ENCODE peak calls at places on chromosomes 11 and 22, in seven cellular contexts. Z, U, T, F, K, S and R are unnamed samples.

GRCh38 chr11:70742553-70743291 is 344.4 kb downstream of the CTTN start:
- DNase-seq in F (peak), S (no peak), T (no peak), U (peak), K (no peak), Z (peak), R (no peak)

GRCh38 chr11:112157274-112157766 is 6.6 kb downstream of the IL18 start:
- DNase-seq in K (peak), F (no peak), U (no peak), Z (no peak), S (peak), T (no peak), R (no peak)

GRCh38 chr11:128779036-128779435 is 85.2 kb downstream of the FLI1 start:
- DNase-seq in U (no peak), F (no peak), K (peak), S (peak), Z (no peak), T (no peak), R (no peak)

GRCh38 chr22:44129614-44129976 is 51.1 kb upstream of the PARVG start:
- DNase-seq in F (no peak), U (no peak), Z (no peak), S (peak), K (no peak), T (no peak), R (no peak)

GRCh38 chr11:133796043-133796795 is 49.1 kb downstream of the SPATA19 start:
- DNase-seq in T (no peak), S (no peak), Z (no peak), F (no peak), U (no peak), K (no peak), R (no peak)

GRCh38 chr22:42947211-42947990 is 67.5 kb downstream of the PACSIN2 start:
- DNase-seq in T (no peak), F (no peak), K (peak), U (peak), S (peak), Z (peak), R (no peak)

GRCh38 chr11:63939351-63939920 is 634 bp downstream of the NAA40 start:
- DNase-seq in S (no peak), F (peak), U (no peak), Z (peak), K (no peak), T (no peak), R (no peak)

GRCh38 chr11:106238704-106239360 is 161.4 kb downstream of the AASDHPPT start:
- DNase-seq in U (no peak), Z (no peak), K (no peak), F (no peak), T (no peak), S (no peak), R (no peak)

GRCh38 chr11:134612416-134613030 is 200.5 kb upstream of the B3GAT1 start:
- DNase-seq in F (no peak), U (no peak), T (no peak), S (no peak), K (no peak), Z (no peak), R (peak)

GRCh38 chr22:48098243-48098935 is 1335.9 kb downstream of the TBC1D22A start:
- DNase-seq in Z (no peak), F (no peak), U (no peak), S (no peak), K (no peak), T (no peak), R (no peak)

GRCh38 chr22:40524392-40525249 is 111.9 kb downstream of the MRTFA start:
- DNase-seq in T (no peak), S (peak), F (no peak), K (no peak), Z (no peak), U (no peak), R (no peak)

GRCh38 chr11:96019810-96020747 is 96.2 kb upstream of the MTMR2 start:
- DNase-seq in F (no peak), K (no peak), U (no peak), T (no peak), S (no peak), Z (no peak), R (no peak)

GRCh38 chr11:57941875-57942274 is 81.8 kb upstream of the OR9Q1 start:
- DNase-seq in T (peak), U (no peak), S (no peak), K (no peak), Z (no peak), F (no peak), R (no peak)

GRCh38 chr11:76626921-76627391 is 43.6 kb downstream of the LRRC32 start:
- DNase-seq in U (no peak), Z (no peak), S (peak), T (no peak), K (peak), F (peak), R (no peak)

GRCh38 chr11:8063319-8063718 is 17.7 kb upstream of the TUB start:
- DNase-seq in U (peak), K (no peak), Z (no peak), F (no peak), S (peak), T (peak), R (peak)

GRCh38 chr22:37818397-37819099 is 4.6 kb upstream of the GALR3 start:
- DNase-seq in Z (peak), K (peak), S (peak), T (no peak), F (peak), U (peak), R (no peak)
- TF ChIP-seq CTCF in Z (peak), K (peak), S (peak), T (no peak), F (no peak), U (no peak), R (peak)

GRCh38 chr11:299951-300735 is 817 bp upstream of the IFITM5 start:
- DNase-seq in Z (peak), T (no peak), K (no peak), S (peak), U (no peak), F (no peak), R (no peak)
- TF ChIP-seq CTCF in Z (peak), T (no peak), K (peak), S (peak), U (no peak), F (no peak), R (no peak)

GRCh38 chr11:61694971-61695706 is 14.9 kb downstream of the DAGLA start:
- DNase-seq in K (no peak), F (no peak), Z (peak), T (no peak), S (no peak), U (peak), R (no peak)

GRCh38 chr11:61697093-61697492 is 16.9 kb downstream of the DAGLA start:
- DNase-seq in S (no peak), Z (no peak), K (no peak), T (no peak), F (no peak), U (no peak), R (no peak)

GRCh38 chr11:61693897-61694840 is 14.0 kb downstream of the DAGLA start:
- DNase-seq in S (no peak), T (no peak), F (no peak), U (no peak), K (no peak), Z (no peak), R (no peak)

GRCh38 chr11:61696602-61697001 is 16.4 kb downstream of the DAGLA start:
- DNase-seq in F (no peak), Z (no peak), K (no peak), T (no peak), U (no peak), S (no peak), R (no peak)

GRCh38 chr11:61695917-61696316 is 15.7 kb downstream of the DAGLA start:
- DNase-seq in F (no peak), S (peak), T (peak), Z (no peak), U (peak), K (peak), R (no peak)
- TF ChIP-seq CTCF in F (no peak), S (peak), T (no peak), Z (peak), U (no peak), K (peak), R (no peak)

DNA sequence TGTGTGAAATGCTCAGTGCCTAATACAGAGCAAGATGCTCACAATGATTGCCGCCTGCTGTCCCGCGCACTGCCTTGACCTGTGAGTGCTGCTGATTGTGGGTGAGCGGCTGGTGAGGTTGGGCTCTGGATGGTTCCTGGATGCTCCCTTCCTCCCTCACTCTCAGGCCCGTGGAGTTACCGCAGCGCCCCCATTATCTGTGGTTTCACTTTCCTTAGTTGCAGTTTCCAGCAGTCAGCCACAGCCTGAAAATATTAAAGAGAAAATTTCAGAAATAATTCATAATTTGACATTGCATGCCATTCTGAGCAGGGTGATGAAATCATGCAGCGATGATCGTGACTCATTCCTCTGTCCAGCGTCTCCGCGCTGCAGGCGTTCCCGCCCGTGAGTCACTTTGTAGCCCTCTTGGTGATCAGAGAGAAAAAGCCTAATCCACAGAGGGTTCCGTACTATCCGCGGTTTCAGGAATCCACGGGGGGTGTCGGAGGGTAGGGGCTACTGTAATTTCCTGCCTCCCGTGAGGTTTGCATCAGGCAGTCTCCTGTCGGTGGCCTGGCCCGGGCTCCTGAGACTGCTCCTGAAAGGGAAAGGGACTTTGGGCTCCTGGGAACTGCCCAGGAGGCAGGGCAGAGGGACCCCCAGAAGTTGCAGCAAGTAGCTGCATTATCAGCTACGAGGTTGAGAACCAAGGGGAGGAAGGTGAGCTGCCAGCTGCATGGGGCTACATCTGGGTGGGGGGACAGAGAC is 10.6 kb downstream of the RPL3 start:
- DNase-seq in T (peak), U (peak), K (peak), Z (peak), F (no peak), S (peak), R (peak)
- TF ChIP-seq CTCF in T (no peak), U (no peak), K (peak), Z (no peak), F (no peak), S (peak), R (peak)

DNA sequence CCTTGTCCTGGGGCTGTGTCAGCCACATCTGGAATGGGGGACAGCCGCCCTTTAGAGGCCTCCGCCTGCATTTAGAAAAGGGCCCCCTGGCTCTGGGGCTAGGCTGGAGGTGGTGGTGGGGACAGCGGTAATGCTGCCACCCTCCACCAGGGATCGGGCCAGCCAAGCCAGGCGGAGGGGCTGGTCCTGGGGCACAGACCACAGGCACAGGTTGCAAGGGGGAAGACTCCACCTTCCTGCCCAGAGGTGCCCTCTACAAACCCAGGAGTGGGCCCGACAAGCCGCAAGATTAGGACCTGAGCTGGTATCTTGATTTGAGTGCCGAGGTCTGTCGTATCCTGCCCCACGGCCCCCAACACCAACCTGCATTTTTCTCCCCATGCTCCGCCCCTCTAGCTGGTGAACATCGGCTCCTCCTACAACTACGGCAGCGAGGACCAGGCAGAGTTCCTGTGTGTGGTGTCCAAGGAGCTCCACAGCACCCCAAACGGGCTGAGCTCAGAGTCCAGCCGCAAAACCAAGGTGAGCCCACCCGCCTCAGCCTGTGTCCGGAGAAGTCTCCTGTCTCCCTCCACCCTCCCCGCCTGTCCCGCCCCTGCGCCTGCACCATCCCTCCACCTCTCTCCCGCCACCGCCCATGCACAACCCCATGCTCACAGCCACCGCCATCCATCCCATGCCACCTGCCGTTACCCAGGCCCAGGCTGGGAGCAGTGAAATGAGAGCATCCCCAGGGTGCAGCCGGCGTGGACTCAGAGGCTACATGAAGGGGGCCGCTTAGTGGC is 7.6 kb downstream of the KCTD17 start:
- DNase-seq in T (no peak), U (no peak), F (no peak), K (no peak), S (no peak), Z (no peak), R (no peak)
- TF ChIP-seq CTCF in T (no peak), U (no peak), F (peak), K (no peak), S (no peak), Z (peak), R (no peak)

GRCh38 chr11:85595285-85595884 is 31.8 kb downstream of the DLG2 start:
- DNase-seq in S (peak), T (no peak), U (no peak), Z (no peak), K (no peak), F (no peak), R (no peak)

GRCh38 chr11:85589373-85589772 is 37.8 kb downstream of the DLG2 start:
- DNase-seq in S (no peak), U (no peak), Z (no peak), F (no peak), K (no peak), T (no peak), R (no peak)

GRCh38 chr11:85596886-85597285 is 30.3 kb downstream of the DLG2 start:
- DNase-seq in U (no peak), Z (no peak), S (no peak), F (no peak), K (no peak), T (no peak), R (no peak)

DNA sequence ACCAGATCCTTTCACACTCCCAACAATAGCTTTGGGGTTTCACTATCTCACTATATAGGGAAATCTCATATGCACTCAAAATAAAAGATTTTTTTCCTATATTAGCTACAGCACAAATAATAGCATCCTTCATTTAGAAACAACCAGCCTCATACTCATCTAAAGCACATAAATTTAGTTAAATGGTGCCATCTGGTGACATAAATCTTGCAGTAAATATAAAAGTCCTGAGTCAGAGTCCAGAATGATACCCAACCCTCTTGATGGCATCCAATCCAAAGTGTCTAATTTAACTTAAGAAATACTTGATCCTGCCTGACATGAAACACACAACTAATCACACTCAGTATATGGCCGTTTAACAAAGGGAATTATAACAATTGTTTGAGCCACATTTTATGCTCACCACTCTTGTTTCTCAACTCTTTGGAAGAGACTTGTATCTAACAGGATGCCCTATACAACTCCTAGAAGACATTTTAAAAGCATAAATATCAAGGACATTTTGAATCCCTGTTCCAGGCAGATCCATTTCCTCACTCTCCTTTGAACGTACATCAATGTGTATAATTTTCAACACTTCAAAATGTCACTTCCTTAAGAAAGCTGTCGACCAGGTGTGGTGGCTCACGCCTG is 36.2 kb downstream of the DLG2 start:
- DNase-seq in F (no peak), K (peak), T (no peak), S (peak), U (no peak), Z (no peak), R (no peak)
- TF ChIP-seq CTCF in F (no peak), K (peak), T (no peak), S (peak), U (no peak), Z (peak), R (peak)

DNA sequence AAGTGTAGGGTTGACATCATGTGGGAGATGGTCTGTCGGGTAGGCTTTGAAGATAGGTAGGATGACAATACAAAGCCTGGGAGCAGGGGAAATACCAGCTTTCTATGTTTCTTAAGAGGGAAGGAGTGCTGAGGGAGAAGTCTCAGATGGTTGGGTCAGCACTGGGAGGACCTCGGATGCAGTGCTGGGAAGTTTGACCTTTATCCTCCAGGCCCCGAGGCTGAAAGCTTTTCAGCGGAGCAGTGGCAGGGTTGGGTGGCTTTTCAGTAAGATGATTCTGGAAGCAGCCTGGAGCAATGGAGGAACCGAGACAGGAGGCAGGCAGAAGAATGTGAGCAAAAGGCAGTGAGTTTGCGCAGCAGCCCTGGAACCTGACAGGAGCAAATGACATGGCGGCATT is 43.5 kb upstream of the MYO18B start:
- DNase-seq in K (no peak), T (no peak), U (no peak), Z (no peak), S (no peak), F (no peak), R (no peak)
- TF ChIP-seq CTCF in K (no peak), T (no peak), U (no peak), Z (no peak), S (no peak), F (no peak), R (no peak)

GRCh38 chr22:23773247-23774113 is 831 bp downstream of the MMP11 start:
- DNase-seq in S (no peak), Z (no peak), K (no peak), F (no peak), T (no peak), U (no peak), R (no peak)

GRCh38 chr22:23777776-23778575 is 5.3 kb downstream of the MMP11 start:
- DNase-seq in T (no peak), U (no peak), Z (no peak), S (peak), F (no peak), K (no peak), R (no peak)

GRCh38 chr22:23774922-23775436 is 2.3 kb downstream of the MMP11 start:
- DNase-seq in Z (no peak), S (peak), K (peak), F (no peak), U (no peak), T (no peak), R (no peak)

GRCh38 chr22:23774114-23774921 is 1.7 kb downstream of the MMP11 start:
- DNase-seq in K (no peak), S (no peak), U (no peak), F (no peak), T (no peak), Z (no peak), R (no peak)

DNA sequence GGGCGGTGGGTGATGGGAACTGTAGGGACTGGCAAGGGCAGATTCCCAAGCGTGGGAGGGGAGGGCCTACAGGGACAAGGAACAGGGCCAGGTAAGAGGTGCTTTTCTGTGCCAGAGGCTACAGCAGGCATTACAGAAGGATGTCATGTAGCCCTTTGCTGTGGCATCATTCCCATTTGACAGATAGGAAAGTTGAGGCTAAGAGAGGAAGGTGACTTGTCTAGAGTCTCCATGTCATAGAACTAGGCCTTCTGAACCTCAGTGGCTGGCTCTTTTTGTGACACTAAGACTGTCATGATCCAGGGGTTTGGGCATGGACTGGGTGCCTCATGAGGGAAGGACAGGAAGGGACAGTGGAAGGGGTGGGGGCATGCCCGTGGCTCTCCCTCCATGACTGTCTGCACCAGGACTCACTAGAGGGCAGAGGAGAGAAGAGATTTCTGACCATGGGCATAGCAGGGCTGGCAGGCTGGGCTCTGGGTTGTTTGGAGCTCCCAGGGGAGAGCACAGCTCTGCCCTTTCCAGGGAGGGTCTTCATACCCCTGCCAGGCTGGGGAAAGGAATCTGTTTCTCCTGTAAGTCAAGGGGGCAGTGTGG is 3.2 kb downstream of the MMP11 start:
- DNase-seq in F (no peak), K (no peak), Z (no peak), U (no peak), T (no peak), S (no peak), R (no peak)
- TF ChIP-seq CTCF in F (no peak), K (no peak), Z (no peak), U (no peak), T (no peak), S (no peak), R (peak)